ENCODE peak calls at places on chromosomes 2 and 18, in four cellular contexts. Q, H, K and E are unnamed samples.

GRCh38 chr2:158228943-158229508 is 127.3 kb downstream of the UPP2 start:
- DNase-seq in Q (no peak), H (no peak), K (no peak), E (no peak)

GRCh38 chr2:11936761-11937160 is 190.3 kb downstream of the LPIN1 start:
- DNase-seq in Q (no peak), H (no peak), K (no peak), E (no peak)

GRCh38 chr18:66046025-66046602 is 295.3 kb downstream of the CDH7 start:
- DNase-seq in Q (no peak), H (no peak), K (no peak), E (no peak)

GRCh38 chr2:204282525-204282924 is 262.8 kb upstream of the PARD3B start:
- DNase-seq in Q (no peak), H (peak; percentile 89), K (no peak), E (no peak)

GRCh38 chr2:10078001-10078400 is 2.2 kb downstream of the CYS1 start:
- DNase-seq in Q (no peak), H (no peak), K (peak; percentile 9), E (no peak)

GRCh38 chr2:118056165-118056534 is 32.1 kb upstream of the INSIG2 start:
- DNase-seq in Q (no peak), H (no peak), K (no peak), E (no peak)

GRCh38 chr2:106956416-106956815 is 70.4 kb upstream of the ST6GAL2 start:
- DNase-seq in Q (no peak), H (peak; percentile 13), K (no peak), E (peak; percentile 67)

GRCh38 chr2:8457092-8457481 is 224.8 kb upstream of the ID2 start:
- DNase-seq in Q (no peak), H (no peak), K (peak; percentile 67), E (no peak)

GRCh38 chr2:240399419-240400318 is 35.8 kb upstream of the GPC1 start:
- DNase-seq in Q (no peak), H (no peak), K (peak; percentile 54), E (no peak)

GRCh38 chr2:176763871-176764404 is 448.7 kb upstream of the HNRNPA3 start:
- DNase-seq in Q (no peak), H (peak; percentile 60), K (no peak), E (peak; percentile 16)

GRCh38 chr18:34659579-34660517 is 50.2 kb upstream of the DTNA start:
- DNase-seq in Q (peak; percentile 72), H (peak; percentile 75), K (peak; percentile 85), E (peak; percentile 82)

GRCh38 chr2:36407403-36407802 is 51.8 kb downstream of the CRIM1 start:
- DNase-seq in Q (no peak), H (no peak), K (no peak), E (no peak)

GRCh38 chr2:13682878-13683277 is 949.6 kb upstream of the LRATD1 start:
- DNase-seq in Q (peak; percentile 82), H (no peak), K (no peak), E (no peak)

GRCh38 chr2:201116115-201116958 is at the start of gene CFLAR:
- DNase-seq in Q (peak; percentile 62), H (peak; percentile 58), K (peak; percentile 85), E (peak; percentile 75)

GRCh38 chr2:100765481-100765880 is 54.5 kb upstream of the NPAS2 start:
- DNase-seq in Q (no peak), H (no peak), K (no peak), E (peak; percentile 33)

GRCh38 chr2:47535991-47536390 is 133.0 kb downstream of the MSH2 start:
- DNase-seq in Q (no peak), H (no peak), K (no peak), E (no peak)

GRCh38 chr18:8721716-8722115 is 16.4 kb downstream of the MTCL1 start:
- DNase-seq in Q (peak; percentile 73), H (no peak), K (no peak), E (peak; percentile 52)

GRCh38 chr18:2826581-2826980 is 20.2 kb upstream of the EMILIN2 start:
- DNase-seq in Q (no peak), H (no peak), K (no peak), E (peak; percentile 81)

GRCh38 chr2:236665572-236666118 is 96.0 kb downstream of the ACKR3 start:
- DNase-seq in Q (no peak), H (no peak), K (no peak), E (peak; percentile 27)

GRCh38 chr2:132645943-132646804 is 23.8 kb downstream of the LYPD1 start:
- DNase-seq in Q (no peak), H (peak; percentile 26), K (no peak), E (no peak)

GRCh38 chr2:43169987-43170732 is 56.2 kb downstream of the ZFP36L2 start:
- DNase-seq in Q (no peak), H (peak; percentile 52), K (peak; percentile 73), E (peak; percentile 38)

GRCh38 chr2:105261061-105261460 is 19.5 kb downstream of the GPR45 start:
- DNase-seq in Q (no peak), H (no peak), K (no peak), E (peak; percentile 93)

GRCh38 chr18:27954226-27954625 is 222.7 kb downstream of the CDH2 start:
- DNase-seq in Q (no peak), H (peak; percentile 22), K (no peak), E (no peak)

GRCh38 chr2:201859886-201860285 is 53.5 kb downstream of the CDK15 start:
- DNase-seq in Q (no peak), H (peak; percentile 54), K (no peak), E (no peak)

GRCh38 chr2:12352891-12353290 is 363.8 kb upstream of the TRIB2 start:
- DNase-seq in Q (no peak), H (no peak), K (no peak), E (no peak)

GRCh38 chr2:105287692-105288091 is 41.8 kb downstream of the TGFBRAP1 start:
- DNase-seq in Q (no peak), H (peak; percentile 56), K (no peak), E (peak; percentile 64)

GRCh38 chr18:62209046-62209445 is 22.0 kb downstream of the RELCH start:
- DNase-seq in Q (no peak), H (no peak), K (no peak), E (peak; percentile 56)

GRCh38 chr2:26772064-26773001 is 8.2 kb downstream of the SLC35F6 start:
- DNase-seq in Q (no peak), H (no peak), K (peak; percentile 89), E (peak; percentile 85)

GRCh38 chr2:225173909-225174308 is 131.6 kb upstream of the DOCK10 start:
- DNase-seq in Q (no peak), H (peak; percentile 49), K (no peak), E (no peak)

GRCh38 chr2:191910518-191910917 is 63.6 kb upstream of the CAVIN2 start:
- DNase-seq in Q (no peak), H (no peak), K (no peak), E (peak; percentile 37)

GRCh38 chr2:224389317-224389716 is 12.6 kb downstream of the FAM124B start:
- DNase-seq in Q (no peak), H (no peak), K (no peak), E (no peak)

GRCh38 chr18:25737710-25738251 is 352.6 kb downstream of the SS18 start:
- DNase-seq in Q (no peak), H (no peak), K (no peak), E (no peak)

GRCh38 chr2:102235042-102235473 is 48.2 kb downstream of the IL1RL2 start:
- DNase-seq in Q (no peak), H (no peak), K (no peak), E (no peak)

GRCh38 chr2:148538375-148538774 is 106.2 kb upstream of the EPC2 start:
- DNase-seq in Q (no peak), H (no peak), K (no peak), E (no peak)

GRCh38 chr2:43269706-43270105 is 43.3 kb upstream of the ZFP36L2 start:
- DNase-seq in Q (no peak), H (no peak), K (no peak), E (peak; percentile 91)

GRCh38 chr18:78713064-78713463 is 266.6 kb upstream of the SALL3 start:
- DNase-seq in Q (no peak), H (peak; percentile 86), K (no peak), E (no peak)

GRCh38 chr2:8678731-8679566 is 2.9 kb upstream of the ID2 start:
- DNase-seq in Q (no peak), H (peak; percentile 99), K (peak; percentile 97), E (peak; percentile 98)

GRCh38 chr18:74695170-74695569 is 97.5 kb downstream of the ZNF407 start:
- DNase-seq in Q (no peak), H (no peak), K (no peak), E (no peak)

GRCh38 chr18:56269958-56270357 is 368.4 kb downstream of the TXNL1 start:
- DNase-seq in Q (no peak), H (no peak), K (no peak), E (no peak)

GRCh38 chr18:56270851-56271250 is 367.5 kb downstream of the TXNL1 start:
- DNase-seq in Q (no peak), H (no peak), K (no peak), E (no peak)

DNA sequence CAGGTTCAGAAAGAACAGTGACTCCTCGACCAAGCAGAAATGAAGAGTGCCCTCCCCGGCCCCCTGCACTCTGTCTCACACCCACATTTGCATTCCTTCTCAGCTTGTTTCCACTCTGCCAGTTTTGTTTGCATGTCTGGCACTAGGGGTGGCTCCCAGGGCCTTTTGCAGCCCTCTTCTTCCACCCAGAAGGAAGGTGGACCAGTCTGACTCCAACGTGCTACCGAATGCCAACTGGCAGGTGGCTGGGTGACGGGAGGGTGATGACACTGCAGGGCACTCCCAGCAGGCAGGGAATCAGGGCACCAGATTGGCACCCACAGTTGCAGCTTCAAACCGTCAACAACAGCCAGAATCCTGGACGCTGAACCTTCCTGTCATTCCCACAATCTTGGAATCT is 371.1 kb downstream of the TXNL1 start:
- DNase-seq in Q (no peak), H (no peak), K (no peak), E (no peak)
- H3K4me3 ChIP-seq in Q (no peak overlapping the region), H (no peak overlapping the region), K (no peak overlapping the region), E (no peak overlapping the region)

GRCh38 chr2:128308889-128309288 is 9.8 kb downstream of the HS6ST1 start:
- DNase-seq in Q (no peak), H (no peak), K (no peak), E (no peak)
- H3K36me3 ChIP-seq in Q (no peaks in the 10 kb centered on the region), H (no peaks in the 10 kb centered on the region), K (no peaks in the 10 kb centered on the region), E (no peaks in the 10 kb centered on the region)

GRCh38 chr2:99725810-99726209 is 236.0 kb upstream of the REV1 start:
- DNase-seq in Q (no peak), H (no peak), K (no peak), E (no peak)
- TF ChIP-seq CTCF in Q (peak; percentile 58), H (peak; percentile 44), K (no peak), E (peak; percentile 28)

GRCh38 chr2:109611467-109612095 is 2.2 kb downstream of the SEPTIN10 start:
- DNase-seq in Q (no peak), H (no peak), K (no peak), E (peak; percentile 71)
- H3K4me3 ChIP-seq in Q (peak overlapping the region; percentile 76), H (peak overlapping the region; percentile 98), K (no peak overlapping the region), E (peak overlapping the region; percentile 98)

GRCh38 chr2:205585451-205586045 is 96.8 kb upstream of the NRP2 start:
- DNase-seq in Q (no peak), H (peak; percentile 9), K (no peak), E (no peak)
- H3K36me3 ChIP-seq in Q (no peaks in the 10 kb centered on the region), H (no peaks in the 10 kb centered on the region), K (no peaks in the 10 kb centered on the region), E (no peaks in the 10 kb centered on the region)

GRCh38 chr18:5604778-5605177 is 61.0 kb upstream of the EPB41L3 start:
- DNase-seq in Q (no peak), H (no peak), K (no peak), E (no peak)
- TF ChIP-seq CTCF in Q (no peak), H (no peak), K (no peak), E (peak; percentile 10)

GRCh38 chr2:119983108-119983507 is 29.8 kb upstream of the EPB41L5 start:
- DNase-seq in Q (no peak), H (no peak), K (no peak), E (no peak)
- H3K4me3 ChIP-seq in Q (no peak overlapping the region), H (no peak overlapping the region), K (no peak overlapping the region), E (no peak overlapping the region)